ENCODE peak calls at places on chromosomes 12 and 14, in ten cellular contexts. Y, T, A, I, V, K, J, N, X and D are unnamed samples.

GRCh38 chr12:96208801-96209534 is 14.8 kb downstream of the ELK3 start:
- DNase-seq in N (no peak), A (no peak), T (no peak), J (no peak), Y (no peak), X (peak; percentile 61), I (no peak), K (no peak), V (peak; percentile 60), D (no peak)

GRCh38 chr14:36773136-36773540 is 111.5 kb downstream of the PAX9 start:
- DNase-seq in Y (no peak), X (no peak), J (no peak), I (no peak), N (no peak), T (no peak), A (no peak), K (peak; percentile 18), V (no peak), D (peak; percentile 48)

GRCh38 chr12:16034136-16034817 is 123.1 kb downstream of the DERA start:
- DNase-seq in V (no peak), X (no peak), I (no peak), T (no peak), Y (no peak), J (no peak), A (no peak), K (no peak), N (no peak), D (no peak)

GRCh38 chr12:7555752-7556151 is 52.2 kb upstream of the CD163 start:
- DNase-seq in J (no peak), N (no peak), I (no peak), T (no peak), A (no peak), Y (no peak), V (no peak), X (peak; percentile 19), K (peak; percentile 4), D (peak; percentile 39)

GRCh38 chr14:92759300-92759678 is 10.9 kb upstream of the LGMN start:
- DNase-seq in A (no peak), Y (no peak), I (peak; percentile 44), N (no peak), K (peak; percentile 37), V (peak; percentile 64), J (no peak), T (peak; percentile 26), X (peak; percentile 42), D (peak; percentile 38)

GRCh38 chr12:2231011-2231595 is 178.3 kb downstream of the CACNA1C start:
- DNase-seq in I (no peak), V (no peak), N (no peak), J (no peak), T (no peak), X (peak; percentile 62), K (no peak), Y (no peak), A (no peak), D (no peak)

GRCh38 chr14:77761205-77761931 is 412 bp upstream of the SNW1 start:
- DNase-seq in K (peak; percentile 43), I (peak; percentile 38), Y (peak; percentile 32), V (no peak), X (peak; percentile 73), J (peak; percentile 61), A (no peak), T (peak; percentile 57), N (peak; percentile 62), D (no peak)

GRCh38 chr12:77940011-77940423 is 109.3 kb downstream of the NAV3 start:
- DNase-seq in V (no peak), X (peak; percentile 78), Y (no peak), J (no peak), K (peak; percentile 27), I (no peak), N (no peak), T (no peak), A (no peak), D (peak; percentile 89)

GRCh38 chr14:85531594-85532391 is 1.8 kb downstream of the FLRT2 start:
- DNase-seq in Y (peak; percentile 55), N (peak; percentile 51), A (no peak), K (peak; percentile 13), I (peak; percentile 44), J (peak; percentile 83), T (peak; percentile 67), V (peak; percentile 66), X (peak; percentile 90), D (peak; percentile 82)

GRCh38 chr12:5243014-5243413 is 188.9 kb upstream of the NTF3 start:
- DNase-seq in A (no peak), T (no peak), I (no peak), V (no peak), X (no peak), K (no peak), J (no peak), N (no peak), Y (no peak), D (no peak)

GRCh38 chr12:44930972-44931600 is 55.0 kb upstream of the NELL2 start:
- DNase-seq in K (no peak), X (peak; percentile 79), A (no peak), J (no peak), N (no peak), Y (no peak), T (peak; percentile 94), I (no peak), V (no peak), D (peak; percentile 47)

DNA sequence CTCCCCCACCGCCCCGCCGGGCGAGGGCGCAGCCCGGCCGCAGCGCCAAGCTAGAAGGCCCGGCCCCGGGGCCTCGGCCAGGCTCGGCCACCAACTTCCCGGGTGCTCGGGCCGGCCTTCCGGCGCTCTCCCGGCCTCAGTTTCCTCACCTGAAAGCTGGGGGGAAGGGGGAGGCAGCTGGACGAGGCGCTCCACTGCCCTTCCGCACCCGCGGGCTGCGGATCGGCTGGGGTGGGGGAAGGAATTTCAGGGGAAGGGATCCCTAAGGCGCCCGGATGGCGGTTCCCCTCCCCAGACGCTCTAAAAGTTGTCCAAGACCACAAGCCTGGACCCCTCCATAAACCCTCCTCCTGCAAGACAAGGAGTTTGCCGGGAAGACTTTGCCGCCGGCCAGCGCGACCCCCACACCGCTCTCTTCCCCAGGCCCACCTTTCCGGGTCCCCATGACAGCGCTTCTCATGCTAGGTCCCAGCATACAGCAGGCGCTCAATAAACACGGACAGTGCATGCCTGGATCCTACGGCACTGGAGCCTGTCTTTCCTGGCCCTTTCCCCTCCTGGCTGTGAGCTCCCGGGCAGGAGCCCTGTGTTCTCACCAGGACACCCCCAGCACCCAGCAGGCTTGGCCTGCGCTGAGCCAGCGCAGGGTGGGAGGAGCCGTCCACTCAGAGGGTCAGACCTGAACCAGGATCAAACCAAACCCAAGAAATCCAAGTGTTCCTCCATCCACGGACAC is 18.1 kb downstream of the BEGAIN start:
- DNase-seq in J (no peak), Y (no peak), X (no peak), N (no peak), T (no peak), K (no peak), V (no peak), A (no peak), I (no peak), D (no peak)
- H3K4me3 ChIP-seq in J (peak overlapping the region; percentile 47), Y (peak overlapping the region; percentile 68), X (peak overlapping the region; percentile 30), N (peak overlapping the region; percentile 60), T (peak overlapping the region; percentile 67), K (no peak overlapping the region), V (no peak overlapping the region), A (peak overlapping the region; percentile 29), I (no peak overlapping the region), D (no peak overlapping the region)

DNA sequence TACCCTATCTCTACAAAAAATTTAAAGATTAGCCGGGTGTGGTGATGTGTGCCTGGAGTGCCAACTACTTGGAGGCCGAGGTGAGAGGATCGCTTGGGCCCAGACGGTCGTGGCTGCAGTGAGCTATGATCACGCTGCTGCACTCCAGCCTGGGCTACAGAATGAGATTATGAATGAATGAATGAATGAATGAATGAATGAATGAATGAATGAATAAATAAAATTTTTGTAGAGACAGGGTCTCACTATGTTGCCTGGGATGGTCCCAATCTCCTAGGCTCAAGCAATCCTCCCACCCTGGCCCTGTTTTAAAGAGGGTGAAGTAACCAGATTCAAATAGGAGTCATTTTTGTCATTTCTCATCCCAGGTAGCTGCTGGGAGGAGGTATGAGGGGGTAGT is 176.2 kb upstream of the HIF1A start:
- DNase-seq in Y (no peak), X (no peak), A (no peak), T (no peak), I (no peak), J (no peak), K (no peak), V (no peak), N (no peak), D (no peak)
- H3K4me1 ChIP-seq in Y (peaks cover 60% of the 10 kb centered on the region), X (peaks cover 11% of the 10 kb centered on the region), A (peaks cover 23% of the 10 kb centered on the region), T (no peaks in the 10 kb centered on the region), I (peaks cover 7% of the 10 kb centered on the region), J (no peaks in the 10 kb centered on the region), K (peaks cover 37% of the 10 kb centered on the region), V (peaks cover 29% of the 10 kb centered on the region), N (peaks cover 26% of the 10 kb centered on the region), D (peaks cover 38% of the 10 kb centered on the region)

DNA sequence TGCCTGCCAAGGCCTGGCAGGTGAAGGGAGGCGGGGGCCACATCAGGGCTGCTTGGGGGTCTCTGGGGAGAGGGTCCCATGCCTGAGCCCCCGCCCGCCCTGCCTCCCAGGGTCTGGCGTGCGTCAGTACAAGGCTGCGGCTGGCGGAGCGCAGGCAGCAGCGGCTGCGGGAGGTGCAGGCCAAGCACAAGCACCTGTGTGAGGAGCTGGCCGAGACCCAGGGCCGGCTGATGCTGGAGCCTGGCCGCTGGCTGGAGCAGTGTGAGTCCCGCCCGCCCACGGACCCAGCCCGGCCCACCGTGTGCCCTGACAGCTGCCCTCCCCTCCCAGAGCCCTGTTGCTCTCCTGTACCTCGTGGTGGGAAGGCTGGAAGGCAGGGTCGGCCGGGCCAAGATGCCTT is 40.7 kb downstream of the KIF26A start:
- DNase-seq in V (no peak), I (no peak), J (no peak), A (no peak), X (no peak), Y (no peak), K (no peak), T (no peak), N (no peak), D (no peak)
- H3K4me3 ChIP-seq in V (no peak overlapping the region), I (no peak overlapping the region), J (no peak overlapping the region), A (no peak overlapping the region), X (no peak overlapping the region), Y (no peak overlapping the region), K (no peak overlapping the region), T (no peak overlapping the region), N (no peak overlapping the region), D (no peak overlapping the region)

GRCh38 chr12:51323317-51323960 is 535 bp downstream of the BIN2 start:
- DNase-seq in X (no peak), K (no peak), Y (no peak), V (no peak), N (no peak), A (no peak), I (no peak), J (no peak), T (no peak), D (no peak)

GRCh38 chr12:51323966-51324895 is at the start of gene BIN2:
- DNase-seq in Y (peak; percentile 56), V (peak; percentile 91), I (no peak), A (no peak), X (no peak), K (no peak), J (no peak), N (peak; percentile 58), T (no peak), D (no peak)

GRCh38 chr12:51321882-51322281 is 2.1 kb downstream of the BIN2 start:
- DNase-seq in T (no peak), Y (no peak), A (no peak), I (no peak), X (no peak), K (peak; percentile 18), N (no peak), J (no peak), V (no peak), D (no peak)

GRCh38 chr12:51320695-51321320 is 3.2 kb downstream of the BIN2 start:
- DNase-seq in X (peak; percentile 43), T (peak; percentile 86), K (no peak), J (no peak), I (no peak), N (no peak), A (no peak), Y (no peak), V (no peak), D (no peak)

GRCh38 chr12:51322452-51322851 is 1.5 kb downstream of the BIN2 start:
- DNase-seq in N (no peak), Y (no peak), T (no peak), K (no peak), X (no peak), A (no peak), J (no peak), V (no peak), I (no peak), D (no peak)
- H3K4me1 ChIP-seq in N (no peaks in the 10 kb centered on the region), Y (no peaks in the 10 kb centered on the region), T (peaks cover 54% of the 10 kb centered on the region), K (peaks cover 87% of the 10 kb centered on the region), X (no peaks in the 10 kb centered on the region), A (no peaks in the 10 kb centered on the region), J (no peaks in the 10 kb centered on the region), V (peaks cover 11% of the 10 kb centered on the region), I (no peaks in the 10 kb centered on the region), D (peaks cover 20% of the 10 kb centered on the region)